ENCODE peak calls at places on chromosomes 4 and X, in six cellular contexts. H is osteoblast, X is upper lobe of left lung, G is suprapubic skin, K is DND-41, F is kidney. Z is an unnamed sample.
A peak's percentile ranks its signal among the peaks of the same experiment; 100 is the strongest.

GRCh38 chr4:185307136-185307950 is 88.4 kb downstream of the LRP2BP start:
- DNase-seq in H (no peak), X (no peak), G (no peak), K (no peak), F (no peak), Z (no peak)

GRCh38 chr4:67883902-67884301 is at the start of gene TMPRSS11D:
- DNase-seq in H (no peak), X (no peak), G (no peak), K (no peak), F (no peak), Z (no peak)

GRCh38 chr4:2648159-2648814 is 107.8 kb downstream of the TNIP2 start:
- DNase-seq in H (no peak), X (peak; percentile 10), G (peak; percentile 27), K (peak; percentile 1), F (no peak), Z (no peak)

GRCh38 chr4:2290974-2291704 is 29.2 kb upstream of the MXD4 start:
- DNase-seq in H (peak; percentile 56), X (peak; percentile 36), G (peak; percentile 57), K (peak; percentile 89), F (peak; percentile 71), Z (no peak)

GRCh38 chr4:163505374-163505773 is 10.9 kb downstream of the TMA16 start:
- DNase-seq in H (no peak), X (no peak), G (no peak), K (no peak), F (no peak), Z (no peak)

GRCh38 chr4:155353923-155354540 is 22.7 kb downstream of the MAP9 start:
- DNase-seq in H (peak; percentile 9), X (peak; percentile 58), G (no peak), K (peak; percentile 40), F (peak; percentile 43), Z (peak; percentile 61)

GRCh38 chr4:127997534-127998388 is 32.6 kb downstream of the ABHD18 start:
- DNase-seq in H (peak; percentile 53), X (peak; percentile 41), G (no peak), K (no peak), F (no peak), Z (no peak)

GRCh38 chr4:125020089-125021034 is 294.4 kb upstream of the FAT4 start:
- DNase-seq in H (no peak), X (no peak), G (no peak), K (no peak), F (no peak), Z (no peak)

GRCh38 chr4:131509521-131509920 is 1639.6 kb upstream of the PCDH10 start:
- DNase-seq in H (no peak), X (no peak), G (no peak), K (no peak), F (no peak), Z (no peak)

GRCh38 chrX:40433160-40433559 is 147.6 kb upstream of the ATP6AP2 start:
- DNase-seq in H (no peak), X (no peak), G (no peak), K (no peak), F (no peak), Z (no peak)

GRCh38 chrX:50198348-50198747 is 2.5 kb downstream of the AKAP4 start:
- DNase-seq in H (no peak), X (no peak), G (no peak), K (no peak), F (no peak), Z (no peak)

GRCh38 chr4:95445251-95445650 is 103.5 kb downstream of the UNC5C start:
- DNase-seq in H (no peak), X (no peak), G (no peak), K (no peak), F (no peak), Z (no peak)

GRCh38 chr4:10762541-10762940 is 78.0 kb upstream of the CLNK start:
- DNase-seq in H (peak; percentile 41), X (no peak), G (no peak), K (no peak), F (no peak), Z (no peak)

GRCh38 chr4:126441173-126441810 is 1126.5 kb downstream of the FAT4 start:
- DNase-seq in H (no peak), X (no peak), G (no peak), K (no peak), F (no peak), Z (no peak)

GRCh38 chrX:86806786-86807185 is 658.5 kb downstream of the DACH2 start:
- DNase-seq in H (no peak), X (no peak), G (no peak), K (no peak), F (no peak), Z (no peak)

GRCh38 chr4:126897038-126897437 is 735.7 kb upstream of the INTU start:
- DNase-seq in H (no peak), X (no peak), G (no peak), K (no peak), F (no peak), Z (no peak)

GRCh38 chrX:68829594-68830485 is 1.0 kb downstream of the EFNB1 start:
- DNase-seq in H (peak; percentile 89), X (peak; percentile 23), G (no peak), K (no peak), F (peak; percentile 80), Z (peak; percentile 28)

GRCh38 chr4:148443550-148444295 is 1.5 kb upstream of the NR3C2 start:
- DNase-seq in H (peak; percentile 74), X (no peak), G (peak; percentile 79), K (no peak), F (peak; percentile 85), Z (peak; percentile 50)

GRCh38 chr4:83618991-83619390 is 83.1 kb downstream of the GPAT3 start:
- DNase-seq in H (peak; percentile 25), X (peak; percentile 52), G (no peak), K (peak; percentile 9), F (no peak), Z (peak; percentile 62)

GRCh38 chr4:52714597-52715254 is 36.5 kb downstream of the ERVMER34-1 start:
- DNase-seq in H (no peak), X (no peak), G (no peak), K (no peak), F (no peak), Z (no peak)

GRCh38 chrX:4277122-4277521 is 563.7 kb upstream of the PRKX start:
- DNase-seq in H (no peak), X (no peak), G (no peak), K (no peak), F (no peak), Z (no peak)

GRCh38 chr4:8199594-8200301 is 658 bp downstream of the SH3TC1 start:
- DNase-seq in H (peak; percentile 84), X (no peak), G (no peak), K (no peak), F (peak; percentile 84), Z (no peak)

GRCh38 chr4:79272761-79273160 is 53.1 kb downstream of the NAA11 start:
- DNase-seq in H (no peak), X (no peak), G (no peak), K (no peak), F (no peak), Z (no peak)

GRCh38 chrX:73214366-73215094 is at the start of gene NAP1L2:
- DNase-seq in H (peak; percentile 34), X (peak; percentile 40), G (no peak), K (no peak), F (peak; percentile 66), Z (peak; percentile 28)

GRCh38 chrX:117989512-117989911 is 127.1 kb downstream of the KLHL13 start:
- DNase-seq in H (no peak), X (no peak), G (no peak), K (no peak), F (no peak), Z (no peak)

GRCh38 chr4:142360657-142361056 is 485.4 kb downstream of the INPP4B start:
- DNase-seq in H (no peak), X (no peak), G (no peak), K (no peak), F (no peak), Z (no peak)

DNA sequence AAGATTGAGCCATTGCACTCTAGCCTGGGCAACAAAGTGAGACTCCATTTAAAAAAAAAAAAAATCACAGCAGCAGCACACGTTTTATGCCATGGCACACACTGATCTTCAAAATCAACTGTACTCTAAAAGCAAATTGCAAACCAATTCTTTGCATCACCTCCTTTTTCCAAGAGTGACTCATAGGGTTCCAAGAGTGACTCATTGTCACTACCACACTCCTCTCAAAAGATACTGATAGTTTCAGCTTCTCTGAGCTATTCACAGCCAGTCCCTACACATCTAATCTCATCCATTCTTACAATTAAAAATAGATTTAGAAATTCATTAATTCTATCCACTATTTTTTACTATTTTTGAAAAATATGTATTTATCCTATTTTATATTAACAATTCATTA is 1494.9 kb upstream of the AGA start:
- DNase-seq in H (no peak), X (no peak), G (no peak), K (no peak), F (no peak), Z (no peak)
- H3K27ac ChIP-seq in H (no peak overlapping the region), X (no peak overlapping the region), G (no peak overlapping the region), K (no peak overlapping the region), F (no peak overlapping the region), Z (no peak overlapping the region)

DNA sequence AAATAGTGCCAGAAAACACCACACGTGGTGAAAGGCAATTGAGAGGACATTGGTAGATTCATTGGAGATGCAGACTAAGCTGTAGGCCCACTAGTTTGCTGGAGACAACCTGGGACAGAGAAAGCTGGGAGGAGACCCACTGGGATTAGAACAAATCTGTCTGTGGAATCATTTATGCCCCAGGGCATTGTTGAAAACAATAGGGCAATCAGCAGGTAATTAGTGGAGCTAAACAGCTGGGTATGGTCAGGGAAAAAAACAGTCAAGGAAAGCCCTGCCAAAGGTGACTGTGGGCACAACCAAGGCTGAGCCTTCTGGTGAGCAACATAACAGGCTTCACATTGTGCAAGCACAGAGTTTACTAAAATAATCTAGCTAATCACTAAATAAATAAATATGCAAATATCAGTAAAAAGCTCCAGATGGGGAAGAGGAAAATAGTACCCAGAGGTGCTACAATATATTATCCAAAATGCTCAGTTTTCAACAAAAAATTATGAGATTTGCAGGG is 9.0 kb downstream of the TCEAL3 start:
- DNase-seq in H (no peak), X (no peak), G (no peak), K (no peak), F (no peak), Z (no peak)
- H3K9me3 ChIP-seq in H (no peaks in the 10 kb centered on the region), X (no peaks in the 10 kb centered on the region), G (no peaks in the 10 kb centered on the region), K (no peaks in the 10 kb centered on the region), F (no peaks in the 10 kb centered on the region), Z (no peaks in the 10 kb centered on the region)

GRCh38 chr4:23763559-23763958 is 126.3 kb downstream of the PPARGC1A start:
- DNase-seq in H (no peak), X (no peak), G (no peak), K (no peak), F (no peak), Z (peak; percentile 38)
- TF ChIP-seq CTCF in H (no peak), X (no peak), G (no peak), K (no peak), F (no peak), Z (no peak)

DNA sequence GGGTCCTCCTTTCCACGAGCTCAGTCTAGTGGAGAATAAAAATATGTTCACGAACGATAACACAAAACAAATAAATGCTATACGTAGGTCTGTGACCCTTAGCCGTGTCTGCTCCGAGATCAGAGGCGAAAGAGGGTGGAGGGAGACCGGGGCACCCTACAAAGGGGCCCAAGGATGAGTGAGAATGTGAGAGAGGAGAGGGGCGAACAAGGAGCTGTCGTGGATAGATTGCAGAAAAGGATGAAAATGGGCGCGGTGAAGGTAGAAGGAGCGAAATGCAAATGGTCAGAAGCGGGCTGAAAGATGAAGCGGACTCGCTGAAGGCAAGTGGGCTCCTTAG is 6.2 kb upstream of the ZBTB33 start:
- DNase-seq in H (no peak), X (no peak), G (no peak), K (no peak), F (no peak), Z (no peak)
- H3K27ac ChIP-seq in H (peak overlapping the region; percentile 51), X (peak overlapping the region; percentile 88), G (peak overlapping the region; percentile 91), K (peak overlapping the region; percentile 77), F (peak overlapping the region; percentile 74), Z (peak overlapping the region; percentile 83)